ENCODE peak calls at places on chromosomes 4 and X, in five cellular contexts. W is CD4-positive, CD25-positive, alpha-beta regulatory T cell; K is suprapubic skin; S is stomach; A is dorsolateral prefrontal cortex. D is an unnamed sample.

GRCh38 chrX:71081348-71082148 is 13.4 kb upstream of the SNX12 start:
- DNase-seq in W (no peak), K (no peak), S (no peak), A (no peak), D (no peak)

GRCh38 chrX:38400401-38400910 is 48.1 kb downstream of the OTC start:
- DNase-seq in W (no peak), K (no peak), S (no peak), A (no peak), D (no peak)

GRCh38 chr4:73211968-73212367 is 46.6 kb downstream of the ANKRD17 start:
- DNase-seq in W (no peak), K (no peak), S (no peak), A (no peak), D (no peak)

GRCh38 chrX:74514384-74514783 is 93.1 kb downstream of the SLC16A2 start:
- DNase-seq in W (no peak), K (no peak), S (no peak), A (no peak), D (no peak)

GRCh38 chr4:108172231-108172779 is 3.6 kb upstream of the LEF1 start:
- DNase-seq in W (no peak), K (no peak), S (no peak), A (no peak), D (peak)

GRCh38 chrX:107978707-107979307 is 3.4 kb downstream of the TEX13B start:
- DNase-seq in W (no peak), K (no peak), S (no peak), A (no peak), D (no peak)

GRCh38 chr4:105215609-105216313 is 69.1 kb downstream of the TET2 start:
- DNase-seq in W (no peak), K (no peak), S (no peak), A (no peak), D (peak)

GRCh38 chr4:169663894-169664293 is 43.5 kb downstream of the CLCN3 start:
- DNase-seq in W (no peak), K (no peak), S (no peak), A (no peak), D (no peak)

GRCh38 chrX:25066131-25066530 is 50.4 kb upstream of the ARX start:
- DNase-seq in W (no peak), K (no peak), S (no peak), A (no peak), D (no peak)

GRCh38 chr4:171956678-171957077 is 143.5 kb downstream of the GALNTL6 start:
- DNase-seq in W (no peak), K (no peak), S (no peak), A (no peak), D (no peak)

GRCh38 chr4:188783606-188784157 is 644.4 kb downstream of the TRIML1 start:
- DNase-seq in W (no peak), K (no peak), S (no peak), A (no peak), D (no peak)

GRCh38 chr4:83964996-83965541 is 429.2 kb downstream of the GPAT3 start:
- DNase-seq in W (no peak), K (no peak), S (no peak), A (no peak), D (peak)

GRCh38 chr4:23382880-23383279 is 507.0 kb downstream of the PPARGC1A start:
- DNase-seq in W (no peak), K (no peak), S (no peak), A (no peak), D (no peak)

GRCh38 chrX:48896611-48897011 is 957 bp downstream of the TIMM17B start:
- DNase-seq in W (no peak), K (peak), S (no peak), A (no peak), D (no peak)

GRCh38 chr4:80926891-80927290 is 103.6 kb upstream of the BMP3 start:
- DNase-seq in W (no peak), K (no peak), S (no peak), A (no peak), D (no peak)

GRCh38 chr4:33316033-33316432 is 2595.9 kb downstream of the PCDH7 start:
- DNase-seq in W (no peak), K (no peak), S (no peak), A (no peak), D (no peak)

GRCh38 chr4:26032142-26032541 is 118.1 kb downstream of the SMIM20 start:
- DNase-seq in W (no peak), K (no peak), S (no peak), A (no peak), D (no peak)

GRCh38 chrX:8042304-8042703 is 115.1 kb upstream of the PNPLA4 start:
- DNase-seq in W (no peak), K (no peak), S (no peak), A (no peak), D (no peak)

GRCh38 chr4:113270520-113271319 is 221.3 kb downstream of the ANK2 start:
- DNase-seq in W (no peak), K (no peak), S (no peak), A (no peak), D (no peak)

GRCh38 chr4:40482985-40483647 is 146.5 kb downstream of the RBM47 start:
- DNase-seq in W (no peak), K (no peak), S (no peak), A (no peak), D (no peak)

GRCh38 chr4:151133311-151133710 is 33.9 kb downstream of the RPS3A start:
- DNase-seq in W (no peak), K (no peak), S (no peak), A (no peak), D (no peak)

GRCh38 chr4:38180456-38180855 is 220.3 kb downstream of the PTTG2 start:
- DNase-seq in W (no peak), K (no peak), S (no peak), A (no peak), D (no peak)

GRCh38 chrX:118346258-118347094 is 570 bp downstream of the WDR44 start:
- DNase-seq in W (peak), K (peak), S (peak), A (peak), D (peak)

GRCh38 chrX:139290310-139290709 is 240.2 kb upstream of the F9 start:
- DNase-seq in W (no peak), K (no peak), S (no peak), A (no peak), D (peak)

GRCh38 chrX:131633285-131633917 is 89.5 kb downstream of the OR13H1 start:
- DNase-seq in W (peak), K (no peak), S (peak), A (no peak), D (no peak)

GRCh38 chrX:9369802-9370291 is 95.0 kb upstream of the TBL1X start:
- DNase-seq in W (no peak), K (no peak), S (no peak), A (no peak), D (no peak)

GRCh38 chr4:1418494-1419285 is 12.4 kb upstream of the NKX1-1 start:
- DNase-seq in W (no peak), K (peak), S (peak), A (peak), D (no peak)

GRCh38 chr4:107388736-107389135 is 331.3 kb downstream of the PAPSS1 start:
- DNase-seq in W (no peak), K (no peak), S (no peak), A (no peak), D (no peak)

GRCh38 chrX:19566359-19567141 is 51.2 kb upstream of the MAP3K15 start:
- DNase-seq in W (peak), K (no peak), S (no peak), A (no peak), D (peak)

GRCh38 chrX:20951016-20951795 is 423.0 kb upstream of the CNKSR2 start:
- DNase-seq in W (no peak), K (no peak), S (no peak), A (no peak), D (no peak)

GRCh38 chrX:115023811-115024210 is 6.4 kb upstream of the IL13RA2 start:
- DNase-seq in W (no peak), K (no peak), S (no peak), A (no peak), D (no peak)

GRCh38 chr4:108118505-108118904 is 50.2 kb downstream of the LEF1 start:
- DNase-seq in W (peak), K (no peak), S (no peak), A (no peak), D (peak)

GRCh38 chr4:48879561-48880442 is 26.8 kb downstream of the OCIAD2 start:
- DNase-seq in W (no peak), K (no peak), S (no peak), A (no peak), D (no peak)

GRCh38 chr4:168784786-168785461 is 225.1 kb downstream of the CBR4 start:
- DNase-seq in W (no peak), K (no peak), S (peak), A (no peak), D (no peak)

GRCh38 chr4:52102587-52102986 is 51.5 kb downstream of the SPATA18 start:
- DNase-seq in W (no peak), K (no peak), S (no peak), A (no peak), D (no peak)

GRCh38 chrX:38206036-38206435 is 14.6 kb downstream of the SRPX start:
- DNase-seq in W (no peak), K (no peak), S (no peak), A (no peak), D (no peak)

GRCh38 chr4:97590266-97590665 is 553.0 kb downstream of the STPG2 start:
- DNase-seq in W (no peak), K (no peak), S (no peak), A (no peak), D (no peak)

DNA sequence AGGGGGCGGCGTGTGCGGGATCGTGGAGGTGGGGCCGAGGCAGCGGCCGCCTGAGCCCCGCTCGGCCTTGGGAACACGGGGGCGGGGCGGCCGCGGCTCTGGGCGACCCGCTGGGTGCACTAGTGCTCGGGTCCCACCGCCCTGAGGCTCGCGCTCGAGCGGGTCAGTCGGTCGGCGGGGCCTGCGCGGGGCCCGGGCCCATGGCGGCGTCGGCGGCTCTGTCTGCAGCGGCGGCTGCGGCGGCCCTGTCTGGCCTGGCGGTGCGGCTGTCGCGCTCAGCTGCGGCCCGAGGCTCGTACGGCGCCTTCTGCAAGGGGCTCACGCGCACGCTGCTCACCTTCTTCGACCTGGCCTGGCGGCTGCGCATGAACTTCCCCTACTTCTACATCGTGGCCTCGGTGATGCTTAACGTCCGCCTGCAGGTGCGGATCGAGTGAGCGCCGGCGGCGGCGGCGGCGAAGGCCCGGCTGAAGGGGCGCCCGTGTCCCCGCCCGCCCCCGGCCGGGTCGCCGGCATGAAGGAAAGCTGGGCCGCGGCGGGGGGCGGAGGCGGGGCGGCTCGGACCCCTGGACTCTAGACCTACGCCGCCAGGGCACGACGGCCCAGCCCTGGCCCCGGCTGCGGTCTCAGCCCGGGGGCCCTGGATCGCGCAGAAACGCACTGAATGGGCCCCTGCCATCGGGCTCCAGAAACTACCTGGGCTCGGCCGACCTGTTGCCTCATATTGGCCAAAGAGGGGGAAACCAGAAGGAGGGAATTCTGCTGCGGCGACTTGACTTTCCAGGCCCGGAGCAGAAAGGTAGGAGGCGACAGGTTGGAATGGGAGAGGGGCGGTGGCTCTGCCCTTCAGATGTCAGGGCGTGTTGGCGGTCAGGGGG is at the start of gene SMIM10L2A:
- DNase-seq in W (no peak), K (no peak), S (no peak), A (no peak), D (no peak)
- H3K4me3 ChIP-seq in W (peak), K (peak), S (peak), A (peak), D (peak)

GRCh38 chrX:1656379-1656778 is 41.5 kb downstream of the ASMT start:
- DNase-seq in W (no peak), K (no peak), S (no peak), A (no peak), D (no peak)

GRCh38 chrX:1659664-1660461 is 45.0 kb downstream of the ASMT start:
- DNase-seq in W (no peak), K (no peak), S (no peak), A (no peak), D (no peak)

GRCh38 chrX:1661048-1661921 is 46.4 kb downstream of the ASMT start:
- DNase-seq in W (peak), K (no peak), S (peak), A (no peak), D (peak)

GRCh38 chrX:1658083-1658463 is 43.2 kb downstream of the ASMT start:
- DNase-seq in W (no peak), K (no peak), S (no peak), A (no peak), D (no peak)

GRCh38 chrX:1657367-1658082 is 42.7 kb downstream of the ASMT start:
- DNase-seq in W (peak), K (no peak), S (no peak), A (no peak), D (peak)
- H3K4me3 ChIP-seq in W (peak), K (no peak), S (peak), A (no peak), D (peak)

GRCh38 chr4:177494791-177495190 is 52.6 kb upstream of the AGA start:
- DNase-seq in W (no peak), K (no peak), S (no peak), A (no peak), D (no peak)
- H3K4me3 ChIP-seq in W (no peak), K (no peak), S (no peak), A (no peak), D (no peak)

GRCh38 chr4:146105464-146105863 is 70.1 kb upstream of the LSM6 start:
- DNase-seq in W (no peak), K (no peak), S (no peak), A (no peak), D (no peak)
- H3K4me3 ChIP-seq in W (no peak), K (no peak), S (no peak), A (no peak), D (peak)

GRCh38 chr4:156971623-156972369 is at the start of gene PDGFC:
- DNase-seq in W (no peak), K (peak), S (peak), A (peak), D (peak)

GRCh38 chr4:156970501-156971167 is 965 bp downstream of the PDGFC start:
- DNase-seq in W (no peak), K (peak), S (peak), A (peak), D (no peak)

GRCh38 chr4:156971168-156971601 is 414 bp downstream of the PDGFC start:
- DNase-seq in W (no peak), K (peak), S (peak), A (no peak), D (no peak)

GRCh38 chr4:156974264-156974663 is 2.7 kb upstream of the PDGFC start:
- DNase-seq in W (no peak), K (no peak), S (no peak), A (no peak), D (no peak)

GRCh38 chr4:156972370-156972980 is 876 bp upstream of the PDGFC start:
- DNase-seq in W (no peak), K (no peak), S (no peak), A (no peak), D (no peak)
- H3K4me3 ChIP-seq in W (no peak), K (peak), S (peak), A (peak), D (no peak)

DNA sequence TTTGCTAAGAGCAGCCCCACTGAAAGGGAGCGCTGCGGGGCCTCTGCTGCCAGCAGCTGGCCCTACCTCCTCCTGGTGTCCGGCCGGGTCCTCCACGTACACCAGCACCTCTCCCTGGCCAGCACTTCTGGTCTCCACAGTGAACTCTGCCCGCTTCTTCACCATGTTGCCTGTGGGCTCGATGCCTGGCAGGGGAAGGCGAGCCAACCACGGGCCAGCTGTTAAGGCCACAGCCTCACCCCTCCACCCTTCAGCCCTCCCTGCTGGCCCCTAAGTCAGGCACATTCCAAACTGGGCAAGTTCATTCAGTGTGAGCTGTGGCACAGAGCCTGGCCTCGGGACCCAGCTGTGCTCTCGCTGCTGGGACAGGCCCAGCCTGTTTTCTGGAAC is 7.8 kb downstream of the FLNA start:
- DNase-seq in W (no peak), K (no peak), S (no peak), A (no peak), D (no peak)
- H3K4me3 ChIP-seq in W (no peak), K (peak), S (peak), A (no peak), D (no peak)

GRCh38 chr4:147794787-147795413 is 63.0 kb downstream of the ARHGAP10 start:
- DNase-seq in W (no peak), K (no peak), S (no peak), A (no peak), D (no peak)

GRCh38 chr4:147791870-147792269 is 60.0 kb downstream of the ARHGAP10 start:
- DNase-seq in W (no peak), K (no peak), S (no peak), A (no peak), D (no peak)

GRCh38 chr4:147793973-147794690 is 62.2 kb downstream of the ARHGAP10 start:
- DNase-seq in W (no peak), K (no peak), S (no peak), A (no peak), D (no peak)

GRCh38 chr4:147791341-147791740 is 59.5 kb downstream of the ARHGAP10 start:
- DNase-seq in W (no peak), K (no peak), S (no peak), A (no peak), D (no peak)

GRCh38 chr4:147793569-147793968 is 61.7 kb downstream of the ARHGAP10 start:
- DNase-seq in W (no peak), K (no peak), S (no peak), A (no peak), D (no peak)
- H3K4me3 ChIP-seq in W (peak), K (no peak), S (no peak), A (no peak), D (no peak)